ENCODE peak calls at places on chromosomes 4 and X, in seven cellular contexts. S is fibroblast of mammary gland, U is RPMI7951, B is kidney tubule cell, N is SHP77, G is AG08395, A is left ventricle myocardium inferior. Y is an unnamed sample.

GRCh38 chrX:24186986-24187385 is 37.5 kb downstream of the ZFX start:
- DNase-seq in S (no peak), U (no peak), B (no peak), N (no peak), G (no peak), A (no peak), Y (no peak)

GRCh38 chr4:147940144-147940543 is 208.3 kb downstream of the ARHGAP10 start:
- DNase-seq in S (no peak), U (no peak), B (no peak), N (no peak), G (no peak), A (no peak), Y (no peak)

GRCh38 chrX:38871129-38872029 is 70.1 kb downstream of the MID1IP1 start:
- DNase-seq in S (no peak), U (no peak), B (no peak), N (no peak), G (no peak), A (no peak), Y (no peak)

GRCh38 chr4:58502839-58503238 is 1392.7 kb upstream of the IGFBP7 start:
- DNase-seq in S (no peak), U (no peak), B (no peak), N (peak), G (no peak), A (no peak), Y (no peak)

GRCh38 chrX:47475476-47475875 is 7.5 kb downstream of the ZNF41 start:
- DNase-seq in S (no peak), U (no peak), B (no peak), N (no peak), G (no peak), A (no peak), Y (no peak)

GRCh38 chr4:125316391-125316780 is 1.6 kb downstream of the FAT4 start:
- DNase-seq in S (no peak), U (no peak), B (peak), N (no peak), G (peak), A (peak), Y (no peak)

GRCh38 chrX:107450823-107451509 is 1.5 kb downstream of the FRMPD3 start:
- DNase-seq in S (peak), U (no peak), B (peak), N (no peak), G (no peak), A (no peak), Y (peak)

GRCh38 chr4:81751531-81752291 is 280.0 kb upstream of the RASGEF1B start:
- DNase-seq in S (no peak), U (no peak), B (no peak), N (peak), G (no peak), A (no peak), Y (no peak)

GRCh38 chr4:184309241-184310170 is 91.8 kb upstream of the ENPP6 start:
- DNase-seq in S (no peak), U (no peak), B (no peak), N (no peak), G (no peak), A (no peak), Y (no peak)

GRCh38 chr4:75168548-75168947 is 235.6 kb downstream of the PARM1 start:
- DNase-seq in S (no peak), U (no peak), B (no peak), N (no peak), G (no peak), A (no peak), Y (no peak)

GRCh38 chr4:111963158-111963557 is 182.1 kb upstream of the FAM241A start:
- DNase-seq in S (no peak), U (no peak), B (no peak), N (no peak), G (no peak), A (no peak), Y (no peak)

GRCh38 chr4:41882622-41883347 is 52.4 kb upstream of the TMEM33 start:
- DNase-seq in S (peak), U (no peak), B (peak), N (no peak), G (peak), A (no peak), Y (peak)

GRCh38 chr4:10028910-10029309 is 7.6 kb upstream of the SLC2A9 start:
- DNase-seq in S (peak), U (no peak), B (peak), N (no peak), G (peak), A (no peak), Y (peak)

GRCh38 chr4:152901205-152901604 is 34.9 kb upstream of the FHDC1 start:
- DNase-seq in S (no peak), U (no peak), B (no peak), N (no peak), G (no peak), A (no peak), Y (peak)

GRCh38 chr4:174119818-174120217 is 163.6 kb downstream of the FBXO8 start:
- DNase-seq in S (peak), U (peak), B (peak), N (no peak), G (no peak), A (no peak), Y (no peak)

GRCh38 chrX:134849390-134849789 is 141.4 kb upstream of the SMIM10 start:
- DNase-seq in S (peak), U (peak), B (peak), N (no peak), G (peak), A (no peak), Y (peak)

GRCh38 chr4:48137766-48138349 is 3.8 kb upstream of the TXK start:
- DNase-seq in S (no peak), U (no peak), B (no peak), N (no peak), G (no peak), A (no peak), Y (no peak)

GRCh38 chr4:4333265-4333706 is 43.2 kb downstream of the ZBTB49 start:
- DNase-seq in S (peak), U (peak), B (peak), N (no peak), G (peak), A (peak), Y (peak)

GRCh38 chr4:114980932-114981693 is 132.3 kb downstream of the NDST4 start:
- DNase-seq in S (peak), U (no peak), B (no peak), N (no peak), G (peak), A (no peak), Y (no peak)

GRCh38 chr4:126513596-126513995 is 1119.2 kb upstream of the INTU start:
- DNase-seq in S (no peak), U (no peak), B (no peak), N (no peak), G (no peak), A (no peak), Y (no peak)

GRCh38 chrX:74297766-74298165 is 6.2 kb upstream of the ZCCHC13 start:
- DNase-seq in S (no peak), U (no peak), B (no peak), N (no peak), G (no peak), A (no peak), Y (no peak)

GRCh38 chrX:54758114-54759055 is 39.7 kb downstream of the ITIH6 start:
- DNase-seq in S (no peak), U (no peak), B (no peak), N (no peak), G (no peak), A (no peak), Y (no peak)

GRCh38 chr4:16045687-16046086 is 38.1 kb downstream of the PROM1 start:
- DNase-seq in S (no peak), U (no peak), B (peak), N (no peak), G (peak), A (no peak), Y (no peak)

GRCh38 chr4:108203377-108203776 is 34.6 kb upstream of the LEF1 start:
- DNase-seq in S (no peak), U (no peak), B (no peak), N (no peak), G (no peak), A (no peak), Y (peak)

GRCh38 chrX:1354036-1355019 is 17.7 kb downstream of the IL3RA start:
- DNase-seq in S (no peak), U (no peak), B (no peak), N (no peak), G (no peak), A (no peak), Y (no peak)

GRCh38 chr4:54498661-54499111 is 159.1 kb upstream of the KIT start:
- DNase-seq in S (peak), U (peak), B (peak), N (no peak), G (peak), A (no peak), Y (peak)

GRCh38 chr4:130124066-130124465 is 1028.1 kb downstream of the C4orf33 start:
- DNase-seq in S (no peak), U (no peak), B (no peak), N (no peak), G (no peak), A (no peak), Y (no peak)

GRCh38 chr4:40916880-40917279 is 167.1 kb downstream of the NSUN7 start:
- DNase-seq in S (peak), U (peak), B (peak), N (no peak), G (peak), A (peak), Y (peak)

GRCh38 chrX:128020701-128021100 is 31.5 kb downstream of the ACTRT1 start:
- DNase-seq in S (peak), U (peak), B (peak), N (no peak), G (no peak), A (no peak), Y (no peak)

GRCh38 chrX:154607370-154607769 is 11.7 kb downstream of the CTAG1B start:
- DNase-seq in S (no peak), U (no peak), B (no peak), N (peak), G (no peak), A (no peak), Y (no peak)

GRCh38 chrX:95764972-95765451 is 919.6 kb upstream of the DIAPH2 start:
- DNase-seq in S (peak), U (peak), B (peak), N (peak), G (peak), A (no peak), Y (no peak)

GRCh38 chr4:169203891-169204290 is 66.9 kb downstream of the SH3RF1 start:
- DNase-seq in S (no peak), U (no peak), B (no peak), N (no peak), G (no peak), A (no peak), Y (no peak)